ENCODE peak calls at places on chromosomes 4 and X, in seven cellular contexts. F is HFFc6; T is tibial artery; E is kidney epithelial cell; Y is CD4-positive, alpha-beta T cell; C is astrocyte of the spinal cord; S is AG09309. A is an unnamed sample.

GRCh38 chr4:179625391-179625790 is 2183.2 kb upstream of the AGA start:
- DNase-seq in S (no peak), F (no peak), T (no peak), Y (no peak), E (peak; percentile 52), C (peak; percentile 84), A (no peak)

GRCh38 chr4:82491251-82491960 is 61.0 kb downstream of the ENOPH1 start:
- DNase-seq in F (no peak), Y (no peak), C (no peak), T (no peak), S (no peak), E (no peak), A (no peak)

GRCh38 chr4:118557298-118557851 is 127.8 kb upstream of the METTL14 start:
- DNase-seq in F (peak; percentile 73), E (peak; percentile 54), S (no peak), Y (no peak), C (peak; percentile 62), T (no peak), A (no peak)

GRCh38 chr4:124146071-124146470 is 566.5 kb downstream of the ANKRD50 start:
- DNase-seq in T (no peak), E (no peak), Y (no peak), S (no peak), C (no peak), F (no peak), A (no peak)

GRCh38 chrX:65635824-65636223 is 31.6 kb upstream of the MSN start:
- DNase-seq in Y (no peak), E (no peak), C (no peak), T (no peak), F (no peak), S (no peak), A (no peak)

GRCh38 chr4:180827193-180827592 is 1416.0 kb upstream of the TENM3 start:
- DNase-seq in S (peak; percentile 3), Y (no peak), E (no peak), F (no peak), T (no peak), C (peak; percentile 43), A (no peak)

GRCh38 chr4:71251266-71251665 is 87.6 kb upstream of the SLC4A4 start:
- DNase-seq in E (no peak), T (no peak), Y (no peak), S (peak; percentile 52), F (peak; percentile 83), C (no peak), A (no peak)

GRCh38 chrX:135531813-135532212 is 11.4 kb downstream of the INTS6L start:
- DNase-seq in C (no peak), E (no peak), T (no peak), S (no peak), F (no peak), Y (no peak), A (no peak)

GRCh38 chr4:121950680-121951569 is 935 bp downstream of the TRPC3 start:
- DNase-seq in F (no peak), Y (no peak), S (no peak), C (peak; percentile 16), E (no peak), T (peak; percentile 66), A (no peak)

GRCh38 chr4:155674669-155675071 is 8.0 kb downstream of the GUCY1A1 start:
- DNase-seq in C (no peak), T (no peak), E (no peak), F (no peak), Y (no peak), S (no peak), A (no peak)

GRCh38 chrX:115173181-115173580 is 16.0 kb upstream of the RBMXL3 start:
- DNase-seq in Y (no peak), C (no peak), F (no peak), E (no peak), T (no peak), S (no peak), A (no peak)

GRCh38 chr4:68873218-68873502 is 57.4 kb downstream of the UGT2B10 start:
- DNase-seq in S (no peak), E (no peak), C (no peak), T (no peak), Y (no peak), F (no peak), A (no peak)

GRCh38 chr4:68872442-68873217 is 56.8 kb downstream of the UGT2B10 start:
- DNase-seq in F (no peak), C (no peak), E (no peak), Y (no peak), S (no peak), T (no peak), A (no peak)

GRCh38 chr4:68869274-68869773 is 53.5 kb downstream of the UGT2B10 start:
- DNase-seq in E (no peak), F (no peak), T (no peak), Y (no peak), S (no peak), C (no peak), A (no peak)

GRCh38 chr4:68874507-68874906 is 58.7 kb downstream of the UGT2B10 start:
- DNase-seq in F (no peak), E (no peak), T (no peak), Y (no peak), S (no peak), C (no peak), A (no peak)

DNA sequence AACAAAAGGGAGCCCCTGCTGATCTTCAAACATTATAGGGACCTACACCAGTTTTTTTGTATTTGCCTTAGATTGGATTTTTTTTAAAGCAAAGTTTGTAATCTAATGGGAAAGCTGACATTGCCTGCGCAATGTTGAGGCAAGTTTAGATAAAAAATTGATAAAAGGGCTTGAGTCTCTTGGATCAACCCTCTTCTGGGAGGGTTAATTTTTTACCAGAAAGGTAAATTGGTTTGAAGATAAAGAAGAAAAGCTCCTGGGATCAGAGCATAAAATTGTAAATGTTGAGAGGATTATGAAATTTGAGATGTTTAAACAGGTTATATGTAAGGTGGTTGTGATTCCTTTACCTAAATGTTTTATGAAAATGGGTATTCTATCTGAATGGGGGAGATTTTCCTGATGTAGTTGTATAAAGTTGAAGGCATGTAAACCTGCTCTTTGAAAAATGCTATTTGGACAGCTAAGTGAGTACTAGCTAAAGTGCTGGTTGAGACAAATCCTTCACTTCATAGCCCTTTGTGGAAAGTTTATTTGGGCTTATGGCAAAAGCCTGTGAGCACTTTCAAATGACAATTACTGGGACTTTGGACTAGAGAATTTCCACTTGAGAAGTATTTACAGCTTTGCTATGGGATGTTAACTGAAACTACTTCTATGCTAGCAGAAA is 56.1 kb downstream of the UGT2B10 start:
- DNase-seq in C (no peak), S (no peak), T (no peak), E (no peak), Y (no peak), F (no peak), A (no peak)
- TF ChIP-seq CTCF in C (no peak), S (no peak), T (no peak), E (no peak), Y (no peak), F (no peak), A (no peak)

GRCh38 chr4:170026253-170026991 is at the start of gene MFAP3L:
- DNase-seq in E (peak; percentile 51), T (peak; percentile 94), C (peak; percentile 89), S (peak; percentile 50), F (peak; percentile 78), Y (peak; percentile 76), A (peak; percentile 46)
- TF ChIP-seq CTCF in E (no peak), T (peak; percentile 21), C (no peak), S (no peak), F (no peak), Y (no peak), A (no peak)

DNA sequence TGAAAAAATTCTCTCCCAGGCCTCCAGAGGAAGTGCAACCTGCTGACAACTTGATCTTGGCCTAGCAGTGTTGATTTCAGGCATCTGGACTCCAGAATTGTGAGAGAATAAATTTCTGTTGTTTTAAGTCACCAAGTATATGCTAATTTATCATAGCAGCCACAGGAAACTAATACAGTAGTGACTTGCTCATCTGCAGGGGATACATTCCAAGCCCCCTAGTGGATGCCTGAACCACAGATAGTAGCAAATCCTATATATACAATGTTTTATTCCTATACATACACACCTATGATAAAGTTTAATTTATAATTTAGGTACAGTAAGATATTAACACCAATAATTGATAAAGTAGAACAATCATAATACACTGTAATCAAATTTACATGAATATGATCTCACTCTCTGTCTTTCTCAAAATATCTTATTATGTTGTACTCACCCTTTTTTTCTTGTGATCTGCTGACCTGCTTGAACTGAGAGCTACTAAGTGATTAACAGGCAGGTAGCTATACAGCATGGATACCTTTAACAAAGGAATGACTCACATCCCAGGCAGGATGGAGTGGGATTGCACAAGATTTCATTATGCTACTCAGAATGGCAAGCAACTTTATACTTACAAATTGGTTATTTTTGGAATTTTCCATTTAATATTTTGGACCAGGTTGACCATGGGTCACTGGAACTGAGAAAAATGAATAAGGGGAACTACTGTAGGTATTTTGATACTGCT is 501.1 kb downstream of the KCNIP4 start:
- DNase-seq in F (no peak), T (no peak), S (no peak), C (no peak), Y (no peak), E (peak; percentile 73), A (no peak)
- TF ChIP-seq CTCF in F (no peak), T (no peak), S (no peak), C (no peak), Y (no peak), E (no peak), A (no peak)

GRCh38 chr4:189113389-189113888 is 827.2 kb upstream of the FRG1 start:
- DNase-seq in T (no peak), F (no peak), E (no peak), C (no peak), Y (no peak), S (no peak), A (no peak)

GRCh38 chr4:189121336-189121735 is 819.3 kb upstream of the FRG1 start:
- DNase-seq in E (no peak), C (no peak), S (no peak), T (no peak), F (no peak), Y (no peak), A (no peak)

DNA sequence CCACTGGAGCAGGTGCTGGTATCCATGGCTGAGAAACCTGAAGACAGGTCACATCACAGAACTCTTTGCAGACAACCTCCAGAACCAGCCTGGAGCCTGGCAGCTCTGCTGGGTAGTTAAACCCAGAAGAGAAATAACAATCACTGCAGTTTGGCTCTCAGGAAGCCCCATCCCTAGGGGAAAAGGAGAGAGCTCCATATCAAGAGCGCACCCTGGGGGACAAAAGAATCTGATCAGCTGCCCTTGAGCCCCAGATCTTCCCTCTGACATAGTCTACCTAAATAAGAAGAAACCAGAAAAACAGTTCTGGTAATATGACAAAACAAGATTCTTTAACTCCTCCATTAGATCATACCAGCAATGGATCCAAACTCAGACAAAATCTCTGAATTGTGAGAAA is 823.2 kb upstream of the FRG1 start:
- DNase-seq in T (no peak), S (no peak), Y (no peak), E (no peak), F (peak; percentile 2), C (no peak), A (no peak)
- TF ChIP-seq CTCF in T (no peak), S (peak; percentile 32), Y (no peak), E (no peak), F (peak; percentile 70), C (no peak), A (no peak)

DNA sequence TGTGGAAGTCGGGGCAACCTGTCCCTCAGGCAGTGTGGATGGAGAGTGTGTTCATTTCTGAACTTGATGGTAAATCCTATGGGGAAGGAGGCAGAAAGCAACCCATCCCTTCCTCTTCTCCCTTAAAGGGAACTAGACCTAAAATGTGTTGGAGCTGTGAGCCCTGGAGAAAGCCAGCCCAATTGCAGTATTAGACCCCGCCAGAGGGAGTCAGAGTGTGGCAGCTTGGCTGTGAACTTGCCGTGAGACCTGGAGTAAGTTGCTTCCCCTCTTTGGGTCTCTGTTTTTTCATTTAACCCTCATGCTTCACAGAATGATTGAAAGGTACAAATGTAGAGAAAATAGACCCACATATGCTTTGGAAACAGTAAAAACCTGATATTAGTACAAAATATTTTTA is 108.7 kb upstream of the PAK3 start:
- DNase-seq in S (no peak), Y (no peak), E (no peak), C (no peak), T (no peak), F (no peak), A (no peak)
- TF ChIP-seq CTCF in S (peak; percentile 23), Y (no peak), E (peak; percentile 9), C (peak; percentile 16), T (no peak), F (no peak), A (no peak)

A was measured in omental fat pad.